ENCODE peak calls at places on chromosomes 3 and 15, in nine cellular contexts. E is ovary, C is colonic mucosa, Z is GM19239, T is NCI-H1092, O is fibroblast of pulmonary artery, H is HuH-7.5, V is RWPE1, M is midbrain. L is an unnamed sample.

GRCh38 chr3:186413615-186414415 is 51.8 kb upstream of the DGKG start:
- DNase-seq in E (peak), C (no peak), Z (no peak), T (peak), O (no peak), H (no peak), V (no peak), M (peak), L (peak)

GRCh38 chr3:172606021-172606420 is 82.8 kb upstream of the TNFSF10 start:
- DNase-seq in E (no peak), C (no peak), Z (no peak), T (no peak), O (peak), H (no peak), V (no peak), M (no peak), L (peak)

GRCh38 chr3:99242271-99242670 is 340.8 kb upstream of the DCBLD2 start:
- DNase-seq in E (no peak), C (no peak), Z (no peak), T (no peak), O (no peak), H (no peak), V (no peak), M (no peak), L (peak)

GRCh38 chr15:28919679-28920655 is 34.2 kb downstream of the APBA2 start:
- DNase-seq in E (no peak), C (no peak), Z (no peak), T (no peak), O (no peak), H (no peak), V (no peak), M (no peak), L (no peak)

GRCh38 chr3:183227586-183227985 is 25.5 kb upstream of the B3GNT5 start:
- DNase-seq in E (no peak), C (no peak), Z (no peak), T (no peak), O (no peak), H (no peak), V (no peak), M (no peak), L (no peak)

GRCh38 chr3:184604039-184604955 is 42.7 kb downstream of the EPHB3 start:
- DNase-seq in E (peak), C (no peak), Z (no peak), T (no peak), O (no peak), H (peak), V (no peak), M (no peak), L (no peak)

GRCh38 chr15:74620636-74621545 is 5.3 kb downstream of the CLK3 start:
- DNase-seq in E (peak), C (peak), Z (peak), T (peak), O (peak), H (peak), V (peak), M (peak), L (peak)

GRCh38 chr15:33007295-33007855 is 187.1 kb downstream of the FMN1 start:
- DNase-seq in E (no peak), C (no peak), Z (no peak), T (no peak), O (peak), H (no peak), V (peak), M (no peak), L (peak)

GRCh38 chr3:123884258-123884831 is at the start of gene MYLK:
- DNase-seq in E (peak), C (peak), Z (peak), T (peak), O (peak), H (peak), V (peak), M (peak), L (peak)

GRCh38 chr3:114155370-114155821 is 23.5 kb downstream of the DRD3 start:
- DNase-seq in E (no peak), C (peak), Z (no peak), T (no peak), O (peak), H (peak), V (no peak), M (no peak), L (no peak)

GRCh38 chr3:195034541-195034940 is 236.4 kb downstream of the XXYLT1 start:
- DNase-seq in E (no peak), C (no peak), Z (no peak), T (no peak), O (no peak), H (no peak), V (no peak), M (no peak), L (no peak)

GRCh38 chr3:149954812-149955211 is 15.9 kb downstream of the PFN2 start:
- DNase-seq in E (no peak), C (no peak), Z (no peak), T (no peak), O (no peak), H (no peak), V (no peak), M (no peak), L (no peak)

GRCh38 chr15:66167854-66168253 is 85.7 kb downstream of the MEGF11 start:
- DNase-seq in E (no peak), C (no peak), Z (no peak), T (no peak), O (no peak), H (no peak), V (no peak), M (no peak), L (no peak)

GRCh38 chr3:122635789-122636188 is 44.9 kb upstream of the PARP14 start:
- DNase-seq in E (no peak), C (no peak), Z (no peak), T (no peak), O (peak), H (no peak), V (peak), M (no peak), L (peak)

GRCh38 chr15:87764461-87765236 is 491.9 kb downstream of the NTRK3 start:
- DNase-seq in E (no peak), C (no peak), Z (no peak), T (no peak), O (peak), H (no peak), V (peak), M (no peak), L (peak)

GRCh38 chr3:122510878-122511481 is 3.8 kb downstream of the KPNA1 start:
- DNase-seq in E (no peak), C (no peak), Z (no peak), T (no peak), O (peak), H (peak), V (no peak), M (no peak), L (no peak)

GRCh38 chr3:197212290-197212689 is 86.1 kb downstream of the DLG1 start:
- DNase-seq in E (no peak), C (no peak), Z (no peak), T (no peak), O (no peak), H (no peak), V (no peak), M (no peak), L (no peak)

GRCh38 chr3:77247817-77248216 is 207.9 kb downstream of the ROBO2 start:
- DNase-seq in E (no peak), C (no peak), Z (no peak), T (no peak), O (no peak), H (no peak), V (no peak), M (no peak), L (no peak)

GRCh38 chr15:75352186-75352585 is 5.3 kb downstream of the NEIL1 start:
- DNase-seq in E (peak), C (no peak), Z (no peak), T (no peak), O (no peak), H (no peak), V (no peak), M (no peak), L (no peak)

GRCh38 chr15:80970018-80970657 is 19.5 kb downstream of the MESD start:
- DNase-seq in E (peak), C (peak), Z (peak), T (peak), O (peak), H (peak), V (peak), M (peak), L (peak)

GRCh38 chr3:82816086-82816485 is 1054.6 kb upstream of the GBE1 start:
- DNase-seq in E (no peak), C (no peak), Z (no peak), T (no peak), O (no peak), H (no peak), V (no peak), M (no peak), L (no peak)

GRCh38 chr3:9070961-9071360 is 107.7 kb upstream of the RAD18 start:
- DNase-seq in E (no peak), C (no peak), Z (no peak), T (no peak), O (no peak), H (no peak), V (no peak), M (no peak), L (no peak)

GRCh38 chr3:120909602-120909878 is 1.5 kb downstream of the STXBP5L start:
- DNase-seq in E (peak), C (no peak), Z (no peak), T (no peak), O (no peak), H (no peak), V (no peak), M (no peak), L (no peak)

GRCh38 chr3:127404614-127405598 is 117.1 kb upstream of the PRR20G start:
- DNase-seq in E (no peak), C (no peak), Z (no peak), T (no peak), O (no peak), H (no peak), V (no peak), M (no peak), L (no peak)

GRCh38 chr3:77887611-77888010 is 847.7 kb downstream of the ROBO2 start:
- DNase-seq in E (no peak), C (no peak), Z (no peak), T (no peak), O (peak), H (no peak), V (no peak), M (no peak), L (no peak)

GRCh38 chr3:14471690-14472089 is 68.5 kb downstream of the GRIP2 start:
- DNase-seq in E (no peak), C (no peak), Z (no peak), T (no peak), O (no peak), H (no peak), V (no peak), M (no peak), L (no peak)

GRCh38 chr3:129087138-129087702 is 26.6 kb downstream of the GP9 start:
- DNase-seq in E (peak), C (no peak), Z (no peak), T (no peak), O (peak), H (no peak), V (peak), M (no peak), L (peak)

GRCh38 chr15:29061746-29062660 is 176.2 kb downstream of the APBA2 start:
- DNase-seq in E (no peak), C (no peak), Z (no peak), T (no peak), O (no peak), H (no peak), V (no peak), M (peak), L (no peak)

GRCh38 chr3:61563614-61564404 is 2.4 kb downstream of the PTPRG start:
- DNase-seq in E (peak), C (peak), Z (no peak), T (no peak), O (no peak), H (no peak), V (no peak), M (no peak), L (no peak)

GRCh38 chr3:18964640-18965039 is 183.7 kb upstream of the KCNH8 start:
- DNase-seq in E (no peak), C (no peak), Z (no peak), T (no peak), O (no peak), H (no peak), V (no peak), M (no peak), L (no peak)

GRCh38 chr3:16302082-16302631 is 37.1 kb downstream of the OXNAD1 start:
- DNase-seq in E (no peak), C (no peak), Z (no peak), T (no peak), O (no peak), H (no peak), V (no peak), M (peak), L (no peak)

GRCh38 chr3:50604628-50605588 is 6.7 kb downstream of the CISH start:
- DNase-seq in E (peak), C (no peak), Z (no peak), T (no peak), O (no peak), H (no peak), V (no peak), M (no peak), L (no peak)

GRCh38 chr3:32620911-32621310 is 50.3 kb upstream of the DYNC1LI1 start:
- DNase-seq in E (no peak), C (no peak), Z (no peak), T (no peak), O (no peak), H (no peak), V (no peak), M (no peak), L (no peak)

GRCh38 chr3:177713921-177714900 is 516.9 kb upstream of the TBL1XR1 start:
- DNase-seq in E (no peak), C (no peak), Z (no peak), T (no peak), O (no peak), H (no peak), V (no peak), M (no peak), L (no peak)

GRCh38 chr3:86161493-86161892 is 829.5 kb downstream of the VGLL3 start:
- DNase-seq in E (no peak), C (peak), Z (no peak), T (no peak), O (no peak), H (no peak), V (no peak), M (no peak), L (no peak)

GRCh38 chr3:194522579-194523046 is 35.8 kb upstream of the ATP13A3 start:
- DNase-seq in E (no peak), C (no peak), Z (no peak), T (no peak), O (peak), H (no peak), V (no peak), M (no peak), L (peak)

L was measured in mammary epithelial cell.